ENCODE peak calls at places on chromosome 12, in seven cellular contexts. One of them, this sample, is unnamed.

GRCh38 chr12:12172106-12172511 is 94.7 kb downstream of the LRP6 start:
- DNase-seq in BJ: peak
- DNase-seq in cardiac fibroblast: peak
- DNase-seq in cardiac muscle cell: peak
- DNase-seq in PC-9: no peak
- DNase-seq in astrocyte of the cerebellum: peak
- DNase-seq in ovary: no peak
- DNase-seq in this sample: peak

GRCh38 chr12:90940872-90941499 is 14.0 kb downstream of the CCER1 start:
- DNase-seq in BJ: no peak
- DNase-seq in cardiac fibroblast: peak
- DNase-seq in cardiac muscle cell: peak
- DNase-seq in PC-9: peak
- DNase-seq in astrocyte of the cerebellum: peak
- DNase-seq in ovary: no peak
- DNase-seq in this sample: peak

GRCh38 chr12:73186272-73186671 is 914.1 kb downstream of the TRHDE start:
- DNase-seq in BJ: no peak
- DNase-seq in cardiac fibroblast: no peak
- DNase-seq in cardiac muscle cell: no peak
- DNase-seq in PC-9: no peak
- DNase-seq in astrocyte of the cerebellum: no peak
- DNase-seq in ovary: no peak
- DNase-seq in this sample: no peak

GRCh38 chr12:53552346-53553327 is 45.4 kb upstream of the NPFF start:
- DNase-seq in BJ: no peak
- DNase-seq in cardiac fibroblast: no peak
- DNase-seq in cardiac muscle cell: no peak
- DNase-seq in PC-9: no peak
- DNase-seq in astrocyte of the cerebellum: no peak
- DNase-seq in ovary: no peak
- DNase-seq in this sample: no peak

GRCh38 chr12:4355843-4356327 is 23.6 kb downstream of the FGF23 start:
- DNase-seq in BJ: no peak
- DNase-seq in cardiac fibroblast: peak
- DNase-seq in cardiac muscle cell: peak
- DNase-seq in PC-9: no peak
- DNase-seq in astrocyte of the cerebellum: no peak
- DNase-seq in ovary: no peak
- DNase-seq in this sample: no peak

GRCh38 chr12:70178038-70178437 is 65.2 kb upstream of the CNOT2 start:
- DNase-seq in BJ: no peak
- DNase-seq in cardiac fibroblast: peak
- DNase-seq in cardiac muscle cell: peak
- DNase-seq in PC-9: no peak
- DNase-seq in astrocyte of the cerebellum: no peak
- DNase-seq in ovary: no peak
- DNase-seq in this sample: no peak

GRCh38 chr12:43009307-43009706 is 419.8 kb upstream of the PRICKLE1 start:
- DNase-seq in BJ: no peak
- DNase-seq in cardiac fibroblast: no peak
- DNase-seq in cardiac muscle cell: peak
- DNase-seq in PC-9: no peak
- DNase-seq in astrocyte of the cerebellum: no peak
- DNase-seq in ovary: no peak
- DNase-seq in this sample: no peak

GRCh38 chr12:117090816-117091711 is 8.2 kb downstream of the TESC start:
- DNase-seq in BJ: no peak
- DNase-seq in cardiac fibroblast: no peak
- DNase-seq in cardiac muscle cell: no peak
- DNase-seq in PC-9: no peak
- DNase-seq in astrocyte of the cerebellum: no peak
- DNase-seq in ovary: no peak
- DNase-seq in this sample: no peak

GRCh38 chr12:34605510-34605887 is 583.2 kb downstream of the ALG10 start:
- DNase-seq in BJ: no peak
- DNase-seq in cardiac fibroblast: no peak
- DNase-seq in cardiac muscle cell: no peak
- DNase-seq in PC-9: no peak
- DNase-seq in astrocyte of the cerebellum: no peak
- DNase-seq in ovary: no peak
- DNase-seq in this sample: no peak

GRCh38 chr12:49642370-49642802 is 19.0 kb downstream of the PRPF40B start:
- DNase-seq in BJ: no peak
- DNase-seq in cardiac fibroblast: no peak
- DNase-seq in cardiac muscle cell: no peak
- DNase-seq in PC-9: peak
- DNase-seq in astrocyte of the cerebellum: no peak
- DNase-seq in ovary: peak
- DNase-seq in this sample: no peak

GRCh38 chr12:113273053-113273725 is 51.9 kb downstream of the TPCN1 start:
- DNase-seq in BJ: no peak
- DNase-seq in cardiac fibroblast: peak
- DNase-seq in cardiac muscle cell: peak
- DNase-seq in PC-9: no peak
- DNase-seq in astrocyte of the cerebellum: no peak
- DNase-seq in ovary: no peak
- DNase-seq in this sample: no peak

GRCh38 chr12:10719482-10719881 is 3.6 kb downstream of the YBX3 start:
- DNase-seq in BJ: no peak
- DNase-seq in cardiac fibroblast: no peak
- DNase-seq in cardiac muscle cell: peak
- DNase-seq in PC-9: no peak
- DNase-seq in astrocyte of the cerebellum: no peak
- DNase-seq in ovary: no peak
- DNase-seq in this sample: no peak

GRCh38 chr12:105076913-105077312 is 7.3 kb downstream of the ALDH1L2 start:
- DNase-seq in BJ: no peak
- DNase-seq in cardiac fibroblast: no peak
- DNase-seq in cardiac muscle cell: no peak
- DNase-seq in PC-9: no peak
- DNase-seq in astrocyte of the cerebellum: no peak
- DNase-seq in ovary: no peak
- DNase-seq in this sample: no peak

GRCh38 chr12:51705450-51705849 is 114.4 kb downstream of the SCN8A start:
- DNase-seq in BJ: no peak
- DNase-seq in cardiac fibroblast: peak
- DNase-seq in cardiac muscle cell: no peak
- DNase-seq in PC-9: no peak
- DNase-seq in astrocyte of the cerebellum: no peak
- DNase-seq in ovary: no peak
- DNase-seq in this sample: no peak

GRCh38 chr12:107344035-107344808 is 250.9 kb upstream of the CRY1 start:
- DNase-seq in BJ: no peak
- DNase-seq in cardiac fibroblast: peak
- DNase-seq in cardiac muscle cell: no peak
- DNase-seq in PC-9: peak
- DNase-seq in astrocyte of the cerebellum: peak
- DNase-seq in ovary: no peak
- DNase-seq in this sample: no peak

GRCh38 chr12:19129121-19129485 is 430 bp upstream of the PLEKHA5 start:
- DNase-seq in BJ: no peak
- DNase-seq in cardiac fibroblast: peak
- DNase-seq in cardiac muscle cell: no peak
- DNase-seq in PC-9: peak
- DNase-seq in astrocyte of the cerebellum: no peak
- DNase-seq in ovary: no peak
- DNase-seq in this sample: peak

GRCh38 chr12:857611-858010 is 91.9 kb downstream of the RAD52 start:
- DNase-seq in BJ: peak
- DNase-seq in cardiac fibroblast: peak
- DNase-seq in cardiac muscle cell: peak
- DNase-seq in PC-9: no peak
- DNase-seq in astrocyte of the cerebellum: no peak
- DNase-seq in ovary: no peak
- DNase-seq in this sample: no peak

GRCh38 chr12:75641031-75641780 is 129.8 kb upstream of the KRR1 start:
- DNase-seq in BJ: peak
- DNase-seq in cardiac fibroblast: peak
- DNase-seq in cardiac muscle cell: peak
- DNase-seq in PC-9: no peak
- DNase-seq in astrocyte of the cerebellum: peak
- DNase-seq in ovary: no peak
- DNase-seq in this sample: no peak

GRCh38 chr12:80086025-80086424 is 13.3 kb upstream of the OTOGL start:
- DNase-seq in BJ: no peak
- DNase-seq in cardiac fibroblast: no peak
- DNase-seq in cardiac muscle cell: no peak
- DNase-seq in PC-9: no peak
- DNase-seq in astrocyte of the cerebellum: no peak
- DNase-seq in ovary: no peak
- DNase-seq in this sample: no peak

DNA sequence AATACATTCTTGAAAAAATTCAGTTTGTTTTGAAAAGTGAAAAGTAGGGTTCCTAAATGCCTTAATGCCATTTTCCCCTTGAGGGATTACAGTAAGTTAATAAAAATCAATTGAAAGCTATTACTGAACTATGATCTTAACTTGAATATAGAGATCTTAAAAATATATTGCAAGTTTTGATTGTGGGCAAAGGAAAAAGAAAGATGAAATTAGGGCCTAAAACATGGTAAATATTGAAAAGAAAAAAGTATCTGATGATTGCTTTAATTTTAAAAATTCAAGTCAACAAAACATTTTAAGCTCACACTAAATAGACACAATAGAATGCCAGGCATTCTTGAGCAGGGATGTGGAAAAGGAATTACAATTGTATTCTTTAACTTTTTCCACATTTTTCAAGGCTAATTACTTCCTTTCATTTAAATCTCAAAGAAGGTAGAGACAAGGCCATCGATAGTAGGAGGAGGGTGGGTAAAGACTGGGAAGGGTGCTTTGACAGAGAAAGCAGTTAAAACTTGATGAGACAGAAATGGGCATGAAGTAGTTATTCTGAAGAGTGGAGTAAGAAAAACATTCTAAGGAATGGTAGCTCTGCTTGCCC is 294.4 kb downstream of the NELL2 start:
- DNase-seq in BJ: no peak
- DNase-seq in cardiac fibroblast: no peak
- DNase-seq in cardiac muscle cell: no peak
- DNase-seq in PC-9: no peak
- DNase-seq in astrocyte of the cerebellum: no peak
- DNase-seq in ovary: no peak
- DNase-seq in this sample: no peak
- H3K4me3 ChIP-seq in BJ: no peak
- H3K4me3 ChIP-seq in cardiac fibroblast: no peak
- H3K4me3 ChIP-seq in cardiac muscle cell: no peak
- H3K4me3 ChIP-seq in PC-9: no peak
- H3K4me3 ChIP-seq in astrocyte of the cerebellum: no peak
- H3K4me3 ChIP-seq in ovary: no peak
- H3K4me3 ChIP-seq in this sample: no peak

DNA sequence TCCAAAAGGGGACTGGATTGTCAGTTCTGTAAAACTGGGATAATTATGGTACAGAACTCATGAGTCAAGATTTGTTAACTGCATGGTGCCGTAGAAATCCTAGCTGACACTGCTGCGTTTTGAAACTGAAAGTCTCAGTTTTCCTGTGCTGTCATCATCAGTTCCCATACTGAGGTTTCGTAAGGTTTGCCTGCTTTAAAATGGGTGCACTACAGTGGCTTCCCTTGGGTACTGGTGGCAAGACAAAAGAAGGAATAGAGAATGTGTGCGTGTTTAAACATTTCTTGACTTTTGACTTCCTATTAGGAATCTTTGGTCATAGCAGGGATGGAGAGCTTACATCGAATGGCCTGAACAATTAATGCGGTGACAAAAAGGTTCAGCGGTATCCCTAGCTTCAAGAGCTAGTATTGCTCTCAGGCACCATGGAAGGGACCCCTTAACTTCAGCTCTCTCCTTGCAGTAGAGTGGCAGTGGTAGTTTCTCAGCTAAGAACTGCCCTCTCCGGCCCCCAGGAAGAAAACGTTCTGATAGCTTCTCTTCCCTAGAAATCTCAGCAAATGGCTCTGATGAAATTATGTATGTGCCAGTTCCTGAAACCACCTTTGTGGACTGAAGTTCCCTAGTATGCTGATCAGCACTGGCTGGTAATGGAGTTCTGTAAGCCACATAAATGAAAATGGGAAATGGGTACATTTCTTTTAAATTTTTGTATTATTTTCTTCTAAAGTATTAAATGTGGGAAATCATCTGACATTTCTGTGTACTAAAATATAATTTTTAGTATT is 28.9 kb downstream of the ANO6 start:
- DNase-seq in BJ: no peak
- DNase-seq in cardiac fibroblast: peak
- DNase-seq in cardiac muscle cell: peak
- DNase-seq in PC-9: no peak
- DNase-seq in astrocyte of the cerebellum: no peak
- DNase-seq in ovary: no peak
- DNase-seq in this sample: no peak
- TF ChIP-seq CTCF in BJ: no peak
- TF ChIP-seq CTCF in cardiac fibroblast: no peak
- TF ChIP-seq CTCF in cardiac muscle cell: no peak
- TF ChIP-seq CTCF in PC-9: no peak
- TF ChIP-seq CTCF in astrocyte of the cerebellum: no peak
- TF ChIP-seq CTCF in ovary: no peak
- TF ChIP-seq CTCF in this sample: no peak

GRCh38 chr12:119179335-119180021 is 747 bp downstream of the HSPB8 start:
- DNase-seq in BJ: no peak
- DNase-seq in cardiac fibroblast: peak
- DNase-seq in cardiac muscle cell: peak
- DNase-seq in PC-9: peak
- DNase-seq in astrocyte of the cerebellum: no peak
- DNase-seq in ovary: peak
- DNase-seq in this sample: no peak
- H3K4me3 ChIP-seq in BJ: peak
- H3K4me3 ChIP-seq in cardiac fibroblast: peak
- H3K4me3 ChIP-seq in cardiac muscle cell: peak
- H3K4me3 ChIP-seq in PC-9: peak
- H3K4me3 ChIP-seq in astrocyte of the cerebellum: peak
- H3K4me3 ChIP-seq in ovary: peak
- H3K4me3 ChIP-seq in this sample: peak

GRCh38 chr12:20643822-20644221 is 51.3 kb upstream of the SLCO1C1 start:
- DNase-seq in BJ: no peak
- DNase-seq in cardiac fibroblast: no peak
- DNase-seq in cardiac muscle cell: no peak
- DNase-seq in PC-9: no peak
- DNase-seq in astrocyte of the cerebellum: no peak
- DNase-seq in ovary: no peak
- DNase-seq in this sample: no peak

GRCh38 chr12:20641127-20641526 is 54.0 kb upstream of the SLCO1C1 start:
- DNase-seq in BJ: no peak
- DNase-seq in cardiac fibroblast: no peak
- DNase-seq in cardiac muscle cell: no peak
- DNase-seq in PC-9: no peak
- DNase-seq in astrocyte of the cerebellum: no peak
- DNase-seq in ovary: no peak
- DNase-seq in this sample: no peak

DNA sequence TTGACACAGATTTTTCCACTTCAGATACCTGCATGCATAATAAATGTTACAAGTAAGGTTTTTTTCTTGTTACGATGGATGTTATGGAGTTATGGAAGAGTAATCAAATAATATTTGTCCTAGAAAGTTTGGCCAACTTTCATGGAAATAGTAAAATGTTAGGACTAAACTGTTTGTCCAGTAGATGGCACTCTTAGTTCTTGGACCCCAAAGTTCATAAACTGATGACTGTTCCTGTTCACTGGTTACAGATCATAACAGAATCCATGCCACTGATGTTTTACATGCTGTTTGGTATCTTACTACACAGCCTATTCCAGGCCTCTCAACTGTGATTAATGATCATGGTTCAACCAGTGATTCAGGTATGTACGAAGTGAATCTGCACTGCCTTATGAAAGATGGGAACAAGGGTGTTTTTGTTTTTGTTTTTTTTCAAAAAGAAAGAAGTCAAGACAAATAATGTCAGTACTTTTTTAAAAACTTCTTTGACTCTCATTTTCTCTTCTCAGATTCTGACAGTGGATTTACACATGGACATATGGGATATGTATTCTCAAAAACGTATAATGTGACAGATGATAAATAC is 48.8 kb upstream of the SLCO1C1 start:
- DNase-seq in BJ: no peak
- DNase-seq in cardiac fibroblast: peak
- DNase-seq in cardiac muscle cell: peak
- DNase-seq in PC-9: no peak
- DNase-seq in astrocyte of the cerebellum: peak
- DNase-seq in ovary: no peak
- DNase-seq in this sample: peak
- TF ChIP-seq CTCF in BJ: peak
- TF ChIP-seq CTCF in cardiac fibroblast: peak
- TF ChIP-seq CTCF in cardiac muscle cell: peak
- TF ChIP-seq CTCF in PC-9: peak
- TF ChIP-seq CTCF in astrocyte of the cerebellum: peak
- TF ChIP-seq CTCF in ovary: no peak
- TF ChIP-seq CTCF in this sample: peak